ENCODE peak calls at places on chromosomes 6 and 20, in ten cellular contexts. One of them, this sample, is unnamed.

GRCh38 chr20:31637660-31638059 is at the start of gene COX4I2:
- DNase-seq in amniotic stem cell: no peak
- DNase-seq in naive thymus-derived CD8-positive, alpha-beta T cell: no peak
- DNase-seq in neuronal stem cell: no peak
- DNase-seq in stromal cell of bone marrow: no peak
- DNase-seq in cardiac muscle cell: no peak
- DNase-seq in foreskin fibroblast: no peak
- DNase-seq in activated naive CD8-positive, alpha-beta T cell treated with anti-CD3 and anti-CD28 coated beads, Interleukin-2, amount 50 U/mL, for 24 hours: no peak
- DNase-seq in non-pigmented ciliary epithelial cell: no peak
- DNase-seq in stimulated activated naive B cell treated with anti-CD40 and anti-IgM and Interleukin-4, amounts not matched to agents 10 μg/mL and 1 μg/mL and 100 μg/mL, for 72 hours: no peak
- DNase-seq in this sample: no peak

GRCh38 chr20:47318596-47319516 is 37.6 kb downstream of the ZMYND8 start:
- DNase-seq in activated naive CD8-positive, alpha-beta T cell treated with anti-CD3 and anti-CD28 coated beads, Interleukin-2, amount 50 U/mL, for 24 hours: peak
- DNase-seq in cardiac muscle cell: peak
- DNase-seq in naive thymus-derived CD8-positive, alpha-beta T cell: no peak
- DNase-seq in stromal cell of bone marrow: no peak
- DNase-seq in neuronal stem cell: no peak
- DNase-seq in non-pigmented ciliary epithelial cell: no peak
- DNase-seq in amniotic stem cell: peak
- DNase-seq in stimulated activated naive B cell treated with anti-CD40 and anti-IgM and Interleukin-4, amounts not matched to agents 10 μg/mL and 1 μg/mL and 100 μg/mL, for 72 hours: no peak
- DNase-seq in foreskin fibroblast: peak
- DNase-seq in this sample: peak

GRCh38 chr6:120608826-120609225 is 725.5 kb downstream of the TBC1D32 start:
- DNase-seq in stimulated activated naive B cell treated with anti-CD40 and anti-IgM and Interleukin-4, amounts not matched to agents 10 μg/mL and 1 μg/mL and 100 μg/mL, for 72 hours: no peak
- DNase-seq in non-pigmented ciliary epithelial cell: peak
- DNase-seq in amniotic stem cell: no peak
- DNase-seq in cardiac muscle cell: no peak
- DNase-seq in foreskin fibroblast: no peak
- DNase-seq in naive thymus-derived CD8-positive, alpha-beta T cell: no peak
- DNase-seq in activated naive CD8-positive, alpha-beta T cell treated with anti-CD3 and anti-CD28 coated beads, Interleukin-2, amount 50 U/mL, for 24 hours: no peak
- DNase-seq in stromal cell of bone marrow: peak
- DNase-seq in neuronal stem cell: no peak
- DNase-seq in this sample: peak

GRCh38 chr6:85747654-85748053 is 105.0 kb upstream of the SYNCRIP start:
- DNase-seq in naive thymus-derived CD8-positive, alpha-beta T cell: no peak
- DNase-seq in amniotic stem cell: peak
- DNase-seq in stimulated activated naive B cell treated with anti-CD40 and anti-IgM and Interleukin-4, amounts not matched to agents 10 μg/mL and 1 μg/mL and 100 μg/mL, for 72 hours: no peak
- DNase-seq in non-pigmented ciliary epithelial cell: peak
- DNase-seq in cardiac muscle cell: peak
- DNase-seq in neuronal stem cell: no peak
- DNase-seq in foreskin fibroblast: peak
- DNase-seq in activated naive CD8-positive, alpha-beta T cell treated with anti-CD3 and anti-CD28 coated beads, Interleukin-2, amount 50 U/mL, for 24 hours: no peak
- DNase-seq in stromal cell of bone marrow: peak
- DNase-seq in this sample: peak

GRCh38 chr6:30171677-30172471 is 8.5 kb downstream of the TRIM15 start:
- DNase-seq in foreskin fibroblast: peak
- DNase-seq in stimulated activated naive B cell treated with anti-CD40 and anti-IgM and Interleukin-4, amounts not matched to agents 10 μg/mL and 1 μg/mL and 100 μg/mL, for 72 hours: no peak
- DNase-seq in neuronal stem cell: peak
- DNase-seq in activated naive CD8-positive, alpha-beta T cell treated with anti-CD3 and anti-CD28 coated beads, Interleukin-2, amount 50 U/mL, for 24 hours: no peak
- DNase-seq in cardiac muscle cell: peak
- DNase-seq in naive thymus-derived CD8-positive, alpha-beta T cell: no peak
- DNase-seq in stromal cell of bone marrow: no peak
- DNase-seq in non-pigmented ciliary epithelial cell: no peak
- DNase-seq in amniotic stem cell: no peak
- DNase-seq in this sample: peak

GRCh38 chr6:133837801-133838349 is 51.0 kb upstream of the TCF21 start:
- DNase-seq in cardiac muscle cell: peak
- DNase-seq in amniotic stem cell: peak
- DNase-seq in stromal cell of bone marrow: peak
- DNase-seq in naive thymus-derived CD8-positive, alpha-beta T cell: peak
- DNase-seq in neuronal stem cell: peak
- DNase-seq in stimulated activated naive B cell treated with anti-CD40 and anti-IgM and Interleukin-4, amounts not matched to agents 10 μg/mL and 1 μg/mL and 100 μg/mL, for 72 hours: peak
- DNase-seq in foreskin fibroblast: peak
- DNase-seq in non-pigmented ciliary epithelial cell: peak
- DNase-seq in activated naive CD8-positive, alpha-beta T cell treated with anti-CD3 and anti-CD28 coated beads, Interleukin-2, amount 50 U/mL, for 24 hours: peak
- DNase-seq in this sample: peak

GRCh38 chr6:90494067-90494773 is 92.7 kb downstream of the MAP3K7 start:
- DNase-seq in naive thymus-derived CD8-positive, alpha-beta T cell: no peak
- DNase-seq in non-pigmented ciliary epithelial cell: no peak
- DNase-seq in neuronal stem cell: peak
- DNase-seq in amniotic stem cell: no peak
- DNase-seq in stimulated activated naive B cell treated with anti-CD40 and anti-IgM and Interleukin-4, amounts not matched to agents 10 μg/mL and 1 μg/mL and 100 μg/mL, for 72 hours: no peak
- DNase-seq in stromal cell of bone marrow: no peak
- DNase-seq in foreskin fibroblast: no peak
- DNase-seq in activated naive CD8-positive, alpha-beta T cell treated with anti-CD3 and anti-CD28 coated beads, Interleukin-2, amount 50 U/mL, for 24 hours: no peak
- DNase-seq in cardiac muscle cell: no peak
- DNase-seq in this sample: no peak

GRCh38 chr6:73513496-73513854 is 7.4 kb downstream of the EEF1A1 start:
- DNase-seq in neuronal stem cell: no peak
- DNase-seq in stimulated activated naive B cell treated with anti-CD40 and anti-IgM and Interleukin-4, amounts not matched to agents 10 μg/mL and 1 μg/mL and 100 μg/mL, for 72 hours: no peak
- DNase-seq in foreskin fibroblast: peak
- DNase-seq in cardiac muscle cell: peak
- DNase-seq in amniotic stem cell: no peak
- DNase-seq in activated naive CD8-positive, alpha-beta T cell treated with anti-CD3 and anti-CD28 coated beads, Interleukin-2, amount 50 U/mL, for 24 hours: no peak
- DNase-seq in stromal cell of bone marrow: no peak
- DNase-seq in non-pigmented ciliary epithelial cell: no peak
- DNase-seq in naive thymus-derived CD8-positive, alpha-beta T cell: no peak
- DNase-seq in this sample: peak

GRCh38 chr20:46219190-46219589 is 89.1 kb downstream of the CDH22 start:
- DNase-seq in non-pigmented ciliary epithelial cell: no peak
- DNase-seq in stimulated activated naive B cell treated with anti-CD40 and anti-IgM and Interleukin-4, amounts not matched to agents 10 μg/mL and 1 μg/mL and 100 μg/mL, for 72 hours: no peak
- DNase-seq in stromal cell of bone marrow: no peak
- DNase-seq in foreskin fibroblast: no peak
- DNase-seq in cardiac muscle cell: no peak
- DNase-seq in neuronal stem cell: no peak
- DNase-seq in amniotic stem cell: no peak
- DNase-seq in naive thymus-derived CD8-positive, alpha-beta T cell: no peak
- DNase-seq in activated naive CD8-positive, alpha-beta T cell treated with anti-CD3 and anti-CD28 coated beads, Interleukin-2, amount 50 U/mL, for 24 hours: no peak
- DNase-seq in this sample: no peak

GRCh38 chr6:82085701-82086100 is 161.8 kb downstream of the IBTK start:
- DNase-seq in stimulated activated naive B cell treated with anti-CD40 and anti-IgM and Interleukin-4, amounts not matched to agents 10 μg/mL and 1 μg/mL and 100 μg/mL, for 72 hours: no peak
- DNase-seq in non-pigmented ciliary epithelial cell: no peak
- DNase-seq in amniotic stem cell: no peak
- DNase-seq in neuronal stem cell: no peak
- DNase-seq in foreskin fibroblast: no peak
- DNase-seq in stromal cell of bone marrow: no peak
- DNase-seq in naive thymus-derived CD8-positive, alpha-beta T cell: no peak
- DNase-seq in cardiac muscle cell: no peak
- DNase-seq in activated naive CD8-positive, alpha-beta T cell treated with anti-CD3 and anti-CD28 coated beads, Interleukin-2, amount 50 U/mL, for 24 hours: no peak
- DNase-seq in this sample: no peak

GRCh38 chr6:148980234-148980633 is 233.4 kb downstream of the UST start:
- DNase-seq in activated naive CD8-positive, alpha-beta T cell treated with anti-CD3 and anti-CD28 coated beads, Interleukin-2, amount 50 U/mL, for 24 hours: no peak
- DNase-seq in neuronal stem cell: no peak
- DNase-seq in cardiac muscle cell: peak
- DNase-seq in stimulated activated naive B cell treated with anti-CD40 and anti-IgM and Interleukin-4, amounts not matched to agents 10 μg/mL and 1 μg/mL and 100 μg/mL, for 72 hours: no peak
- DNase-seq in naive thymus-derived CD8-positive, alpha-beta T cell: no peak
- DNase-seq in amniotic stem cell: no peak
- DNase-seq in stromal cell of bone marrow: no peak
- DNase-seq in non-pigmented ciliary epithelial cell: no peak
- DNase-seq in foreskin fibroblast: no peak
- DNase-seq in this sample: no peak

GRCh38 chr6:18155273-18155863 is at the start of gene KDM1B:
- DNase-seq in stromal cell of bone marrow: peak
- DNase-seq in stimulated activated naive B cell treated with anti-CD40 and anti-IgM and Interleukin-4, amounts not matched to agents 10 μg/mL and 1 μg/mL and 100 μg/mL, for 72 hours: peak
- DNase-seq in cardiac muscle cell: peak
- DNase-seq in amniotic stem cell: peak
- DNase-seq in activated naive CD8-positive, alpha-beta T cell treated with anti-CD3 and anti-CD28 coated beads, Interleukin-2, amount 50 U/mL, for 24 hours: peak
- DNase-seq in naive thymus-derived CD8-positive, alpha-beta T cell: peak
- DNase-seq in neuronal stem cell: peak
- DNase-seq in foreskin fibroblast: peak
- DNase-seq in non-pigmented ciliary epithelial cell: peak
- DNase-seq in this sample: peak

GRCh38 chr6:30759575-30760239 is 15.4 kb upstream of the IER3 start:
- DNase-seq in non-pigmented ciliary epithelial cell: peak
- DNase-seq in stimulated activated naive B cell treated with anti-CD40 and anti-IgM and Interleukin-4, amounts not matched to agents 10 μg/mL and 1 μg/mL and 100 μg/mL, for 72 hours: no peak
- DNase-seq in foreskin fibroblast: peak
- DNase-seq in neuronal stem cell: no peak
- DNase-seq in cardiac muscle cell: peak
- DNase-seq in naive thymus-derived CD8-positive, alpha-beta T cell: no peak
- DNase-seq in amniotic stem cell: peak
- DNase-seq in activated naive CD8-positive, alpha-beta T cell treated with anti-CD3 and anti-CD28 coated beads, Interleukin-2, amount 50 U/mL, for 24 hours: no peak
- DNase-seq in stromal cell of bone marrow: peak
- DNase-seq in this sample: peak

GRCh38 chr6:33985947-33986346 is 159.9 kb downstream of the GRM4 start:
- DNase-seq in non-pigmented ciliary epithelial cell: no peak
- DNase-seq in foreskin fibroblast: no peak
- DNase-seq in neuronal stem cell: no peak
- DNase-seq in activated naive CD8-positive, alpha-beta T cell treated with anti-CD3 and anti-CD28 coated beads, Interleukin-2, amount 50 U/mL, for 24 hours: no peak
- DNase-seq in cardiac muscle cell: no peak
- DNase-seq in stromal cell of bone marrow: no peak
- DNase-seq in naive thymus-derived CD8-positive, alpha-beta T cell: no peak
- DNase-seq in amniotic stem cell: no peak
- DNase-seq in stimulated activated naive B cell treated with anti-CD40 and anti-IgM and Interleukin-4, amounts not matched to agents 10 μg/mL and 1 μg/mL and 100 μg/mL, for 72 hours: no peak
- DNase-seq in this sample: no peak

GRCh38 chr20:19495905-19496703 is 262.0 kb upstream of the RIN2 start:
- DNase-seq in naive thymus-derived CD8-positive, alpha-beta T cell: no peak
- DNase-seq in foreskin fibroblast: peak
- DNase-seq in neuronal stem cell: no peak
- DNase-seq in stromal cell of bone marrow: peak
- DNase-seq in non-pigmented ciliary epithelial cell: no peak
- DNase-seq in cardiac muscle cell: no peak
- DNase-seq in amniotic stem cell: no peak
- DNase-seq in stimulated activated naive B cell treated with anti-CD40 and anti-IgM and Interleukin-4, amounts not matched to agents 10 μg/mL and 1 μg/mL and 100 μg/mL, for 72 hours: no peak
- DNase-seq in activated naive CD8-positive, alpha-beta T cell treated with anti-CD3 and anti-CD28 coated beads, Interleukin-2, amount 50 U/mL, for 24 hours: no peak
- DNase-seq in this sample: no peak

GRCh38 chr6:134994431-134994830 is 44.5 kb upstream of the ALDH8A1 start:
- DNase-seq in neuronal stem cell: no peak
- DNase-seq in naive thymus-derived CD8-positive, alpha-beta T cell: no peak
- DNase-seq in activated naive CD8-positive, alpha-beta T cell treated with anti-CD3 and anti-CD28 coated beads, Interleukin-2, amount 50 U/mL, for 24 hours: no peak
- DNase-seq in stromal cell of bone marrow: no peak
- DNase-seq in stimulated activated naive B cell treated with anti-CD40 and anti-IgM and Interleukin-4, amounts not matched to agents 10 μg/mL and 1 μg/mL and 100 μg/mL, for 72 hours: no peak
- DNase-seq in non-pigmented ciliary epithelial cell: no peak
- DNase-seq in amniotic stem cell: no peak
- DNase-seq in foreskin fibroblast: no peak
- DNase-seq in cardiac muscle cell: no peak
- DNase-seq in this sample: no peak

GRCh38 chr6:51855310-51856082 is 231.9 kb downstream of the PKHD1 start:
- DNase-seq in stromal cell of bone marrow: peak
- DNase-seq in neuronal stem cell: peak
- DNase-seq in cardiac muscle cell: peak
- DNase-seq in naive thymus-derived CD8-positive, alpha-beta T cell: no peak
- DNase-seq in activated naive CD8-positive, alpha-beta T cell treated with anti-CD3 and anti-CD28 coated beads, Interleukin-2, amount 50 U/mL, for 24 hours: peak
- DNase-seq in foreskin fibroblast: peak
- DNase-seq in amniotic stem cell: peak
- DNase-seq in non-pigmented ciliary epithelial cell: peak
- DNase-seq in stimulated activated naive B cell treated with anti-CD40 and anti-IgM and Interleukin-4, amounts not matched to agents 10 μg/mL and 1 μg/mL and 100 μg/mL, for 72 hours: no peak
- DNase-seq in this sample: peak

GRCh38 chr6:77063494-77063893 is 399.8 kb downstream of the HTR1B start:
- DNase-seq in naive thymus-derived CD8-positive, alpha-beta T cell: no peak
- DNase-seq in cardiac muscle cell: no peak
- DNase-seq in non-pigmented ciliary epithelial cell: no peak
- DNase-seq in stimulated activated naive B cell treated with anti-CD40 and anti-IgM and Interleukin-4, amounts not matched to agents 10 μg/mL and 1 μg/mL and 100 μg/mL, for 72 hours: no peak
- DNase-seq in activated naive CD8-positive, alpha-beta T cell treated with anti-CD3 and anti-CD28 coated beads, Interleukin-2, amount 50 U/mL, for 24 hours: no peak
- DNase-seq in neuronal stem cell: no peak
- DNase-seq in amniotic stem cell: no peak
- DNase-seq in stromal cell of bone marrow: no peak
- DNase-seq in foreskin fibroblast: no peak
- DNase-seq in this sample: no peak

GRCh38 chr6:147081210-147081609 is 123.0 kb upstream of the STXBP5 start:
- DNase-seq in cardiac muscle cell: no peak
- DNase-seq in neuronal stem cell: no peak
- DNase-seq in amniotic stem cell: no peak
- DNase-seq in naive thymus-derived CD8-positive, alpha-beta T cell: no peak
- DNase-seq in foreskin fibroblast: no peak
- DNase-seq in non-pigmented ciliary epithelial cell: no peak
- DNase-seq in activated naive CD8-positive, alpha-beta T cell treated with anti-CD3 and anti-CD28 coated beads, Interleukin-2, amount 50 U/mL, for 24 hours: no peak
- DNase-seq in stimulated activated naive B cell treated with anti-CD40 and anti-IgM and Interleukin-4, amounts not matched to agents 10 μg/mL and 1 μg/mL and 100 μg/mL, for 72 hours: no peak
- DNase-seq in stromal cell of bone marrow: no peak
- DNase-seq in this sample: no peak

GRCh38 chr6:110357298-110357695 is 852 bp downstream of the METTL24 start:
- DNase-seq in cardiac muscle cell: no peak
- DNase-seq in stromal cell of bone marrow: no peak
- DNase-seq in stimulated activated naive B cell treated with anti-CD40 and anti-IgM and Interleukin-4, amounts not matched to agents 10 μg/mL and 1 μg/mL and 100 μg/mL, for 72 hours: no peak
- DNase-seq in non-pigmented ciliary epithelial cell: no peak
- DNase-seq in foreskin fibroblast: no peak
- DNase-seq in activated naive CD8-positive, alpha-beta T cell treated with anti-CD3 and anti-CD28 coated beads, Interleukin-2, amount 50 U/mL, for 24 hours: no peak
- DNase-seq in naive thymus-derived CD8-positive, alpha-beta T cell: no peak
- DNase-seq in neuronal stem cell: no peak
- DNase-seq in amniotic stem cell: no peak
- DNase-seq in this sample: peak

GRCh38 chr6:130372786-130373185 is 7.0 kb downstream of the TMEM200A start:
- DNase-seq in activated naive CD8-positive, alpha-beta T cell treated with anti-CD3 and anti-CD28 coated beads, Interleukin-2, amount 50 U/mL, for 24 hours: no peak
- DNase-seq in cardiac muscle cell: no peak
- DNase-seq in neuronal stem cell: no peak
- DNase-seq in non-pigmented ciliary epithelial cell: no peak
- DNase-seq in stimulated activated naive B cell treated with anti-CD40 and anti-IgM and Interleukin-4, amounts not matched to agents 10 μg/mL and 1 μg/mL and 100 μg/mL, for 72 hours: no peak
- DNase-seq in amniotic stem cell: no peak
- DNase-seq in foreskin fibroblast: no peak
- DNase-seq in stromal cell of bone marrow: no peak
- DNase-seq in naive thymus-derived CD8-positive, alpha-beta T cell: no peak
- DNase-seq in this sample: no peak

GRCh38 chr6:26472549-26473245 is 14.9 kb downstream of the BTN2A1 start:
- DNase-seq in naive thymus-derived CD8-positive, alpha-beta T cell: no peak
- DNase-seq in activated naive CD8-positive, alpha-beta T cell treated with anti-CD3 and anti-CD28 coated beads, Interleukin-2, amount 50 U/mL, for 24 hours: no peak
- DNase-seq in amniotic stem cell: no peak
- DNase-seq in stromal cell of bone marrow: no peak
- DNase-seq in neuronal stem cell: no peak
- DNase-seq in cardiac muscle cell: no peak
- DNase-seq in stimulated activated naive B cell treated with anti-CD40 and anti-IgM and Interleukin-4, amounts not matched to agents 10 μg/mL and 1 μg/mL and 100 μg/mL, for 72 hours: no peak
- DNase-seq in non-pigmented ciliary epithelial cell: no peak
- DNase-seq in foreskin fibroblast: no peak
- DNase-seq in this sample: no peak

GRCh38 chr6:4220619-4221018 is 85.2 kb upstream of the ECI2 start:
- DNase-seq in non-pigmented ciliary epithelial cell: no peak
- DNase-seq in activated naive CD8-positive, alpha-beta T cell treated with anti-CD3 and anti-CD28 coated beads, Interleukin-2, amount 50 U/mL, for 24 hours: no peak
- DNase-seq in stromal cell of bone marrow: peak
- DNase-seq in foreskin fibroblast: peak
- DNase-seq in neuronal stem cell: no peak
- DNase-seq in amniotic stem cell: no peak
- DNase-seq in stimulated activated naive B cell treated with anti-CD40 and anti-IgM and Interleukin-4, amounts not matched to agents 10 μg/mL and 1 μg/mL and 100 μg/mL, for 72 hours: no peak
- DNase-seq in cardiac muscle cell: peak
- DNase-seq in naive thymus-derived CD8-positive, alpha-beta T cell: no peak
- DNase-seq in this sample: peak

GRCh38 chr6:83824388-83824801 is 28.8 kb upstream of the RIPPLY2 start:
- DNase-seq in naive thymus-derived CD8-positive, alpha-beta T cell: no peak
- DNase-seq in neuronal stem cell: no peak
- DNase-seq in foreskin fibroblast: peak
- DNase-seq in stimulated activated naive B cell treated with anti-CD40 and anti-IgM and Interleukin-4, amounts not matched to agents 10 μg/mL and 1 μg/mL and 100 μg/mL, for 72 hours: no peak
- DNase-seq in activated naive CD8-positive, alpha-beta T cell treated with anti-CD3 and anti-CD28 coated beads, Interleukin-2, amount 50 U/mL, for 24 hours: no peak
- DNase-seq in stromal cell of bone marrow: no peak
- DNase-seq in non-pigmented ciliary epithelial cell: no peak
- DNase-seq in amniotic stem cell: no peak
- DNase-seq in cardiac muscle cell: no peak
- DNase-seq in this sample: peak

GRCh38 chr20:57909763-57910331 is 200.0 kb upstream of the PMEPA1 start:
- DNase-seq in foreskin fibroblast: no peak
- DNase-seq in cardiac muscle cell: no peak
- DNase-seq in neuronal stem cell: no peak
- DNase-seq in activated naive CD8-positive, alpha-beta T cell treated with anti-CD3 and anti-CD28 coated beads, Interleukin-2, amount 50 U/mL, for 24 hours: no peak
- DNase-seq in non-pigmented ciliary epithelial cell: no peak
- DNase-seq in amniotic stem cell: no peak
- DNase-seq in stimulated activated naive B cell treated with anti-CD40 and anti-IgM and Interleukin-4, amounts not matched to agents 10 μg/mL and 1 μg/mL and 100 μg/mL, for 72 hours: no peak
- DNase-seq in naive thymus-derived CD8-positive, alpha-beta T cell: no peak
- DNase-seq in stromal cell of bone marrow: no peak
- DNase-seq in this sample: no peak

GRCh38 chr6:54729716-54730115 is 116.9 kb upstream of the FAM83B start:
- DNase-seq in neuronal stem cell: no peak
- DNase-seq in cardiac muscle cell: no peak
- DNase-seq in amniotic stem cell: no peak
- DNase-seq in stimulated activated naive B cell treated with anti-CD40 and anti-IgM and Interleukin-4, amounts not matched to agents 10 μg/mL and 1 μg/mL and 100 μg/mL, for 72 hours: no peak
- DNase-seq in stromal cell of bone marrow: no peak
- DNase-seq in non-pigmented ciliary epithelial cell: no peak
- DNase-seq in activated naive CD8-positive, alpha-beta T cell treated with anti-CD3 and anti-CD28 coated beads, Interleukin-2, amount 50 U/mL, for 24 hours: no peak
- DNase-seq in naive thymus-derived CD8-positive, alpha-beta T cell: no peak
- DNase-seq in foreskin fibroblast: no peak
- DNase-seq in this sample: no peak

GRCh38 chr20:45735988-45736387 is 13.8 kb downstream of the SPINT4 start:
- DNase-seq in stimulated activated naive B cell treated with anti-CD40 and anti-IgM and Interleukin-4, amounts not matched to agents 10 μg/mL and 1 μg/mL and 100 μg/mL, for 72 hours: no peak
- DNase-seq in neuronal stem cell: no peak
- DNase-seq in stromal cell of bone marrow: no peak
- DNase-seq in non-pigmented ciliary epithelial cell: no peak
- DNase-seq in cardiac muscle cell: no peak
- DNase-seq in naive thymus-derived CD8-positive, alpha-beta T cell: no peak
- DNase-seq in amniotic stem cell: no peak
- DNase-seq in activated naive CD8-positive, alpha-beta T cell treated with anti-CD3 and anti-CD28 coated beads, Interleukin-2, amount 50 U/mL, for 24 hours: no peak
- DNase-seq in foreskin fibroblast: no peak
- DNase-seq in this sample: no peak

GRCh38 chr20:63501818-63502670 is 3.2 kb upstream of the EEF1A2 start:
- DNase-seq in activated naive CD8-positive, alpha-beta T cell treated with anti-CD3 and anti-CD28 coated beads, Interleukin-2, amount 50 U/mL, for 24 hours: no peak
- DNase-seq in naive thymus-derived CD8-positive, alpha-beta T cell: no peak
- DNase-seq in neuronal stem cell: no peak
- DNase-seq in cardiac muscle cell: no peak
- DNase-seq in foreskin fibroblast: peak
- DNase-seq in stimulated activated naive B cell treated with anti-CD40 and anti-IgM and Interleukin-4, amounts not matched to agents 10 μg/mL and 1 μg/mL and 100 μg/mL, for 72 hours: no peak
- DNase-seq in non-pigmented ciliary epithelial cell: no peak
- DNase-seq in stromal cell of bone marrow: no peak
- DNase-seq in amniotic stem cell: no peak
- DNase-seq in this sample: no peak

This sample was measured in fibroblast of mammary gland.